ENCODE peak calls at places on chromosomes 11 and 22, in nine cellular contexts. L is choroid plexus epithelial cell, C is foreskin fibroblast, Q is neural progenitor cell, G is lower leg skin, X is ovary, P is astrocyte of the cerebellum, I is neural crest cell, Z is sigmoid colon. V is an unnamed sample.

GRCh38 chr11:36452987-36453386 is 57.1 kb downstream of the TRAF6 start:
- DNase-seq in L (no peak), Z (no peak), P (no peak), C (no peak), G (no peak), Q (no peak), X (no peak), I (no peak), V (no peak)

GRCh38 chr22:29635734-29636357 is 32.4 kb downstream of the NF2 start:
- DNase-seq in C (peak), Q (peak), I (no peak), P (peak), G (no peak), X (no peak), Z (no peak), L (peak), V (no peak)

GRCh38 chr11:83574516-83574915 is 288.3 kb upstream of the CCDC90B start:
- DNase-seq in X (no peak), Q (no peak), L (peak), P (no peak), I (no peak), G (no peak), Z (no peak), C (peak), V (no peak)

GRCh38 chr11:132456735-132457328 is 1075.5 kb downstream of the OPCML start:
- DNase-seq in P (no peak), I (no peak), Q (peak), C (no peak), G (no peak), X (no peak), L (no peak), Z (no peak), V (no peak)

GRCh38 chr11:108009497-108010360 is 1.0 kb downstream of the CUL5 start:
- DNase-seq in X (no peak), Z (no peak), Q (peak), I (no peak), L (peak), G (no peak), C (peak), P (no peak), V (no peak)

GRCh38 chr11:127875076-127875475 is 712.3 kb downstream of the ETS1 start:
- DNase-seq in X (no peak), I (no peak), G (no peak), C (no peak), Z (no peak), L (no peak), P (no peak), Q (no peak), V (no peak)

GRCh38 chr22:26398741-26399153 is 30.3 kb upstream of the ASPHD2 start:
- DNase-seq in L (peak), Q (peak), X (peak), P (peak), G (peak), Z (peak), C (peak), I (peak), V (peak)

GRCh38 chr22:47056776-47057470 is 294.5 kb downstream of the TBC1D22A start:
- DNase-seq in L (no peak), Z (peak), P (no peak), Q (no peak), X (no peak), C (no peak), G (no peak), I (no peak), V (no peak)

GRCh38 chr22:19816372-19817119 is 38.1 kb downstream of the GNB1L start:
- DNase-seq in Z (no peak), P (no peak), I (no peak), L (no peak), C (no peak), G (peak), X (no peak), Q (no peak), V (no peak)

GRCh38 chr22:17882162-17882561 is 107.9 kb upstream of the BID start:
- DNase-seq in Q (no peak), P (no peak), C (no peak), Z (no peak), I (no peak), L (no peak), X (no peak), G (no peak), V (no peak)

GRCh38 chr22:30186048-30186447 is 60.5 kb downstream of the LIF start:
- DNase-seq in C (no peak), P (no peak), Q (no peak), Z (no peak), L (no peak), G (no peak), I (no peak), X (no peak), V (no peak)

GRCh38 chr11:18608373-18608772 is 8.8 kb downstream of the MISFA start:
- DNase-seq in P (no peak), Q (no peak), G (no peak), X (no peak), C (no peak), L (peak), I (no peak), Z (no peak), V (no peak)

GRCh38 chr11:89267660-89268302 is 90.1 kb downstream of the TYR start:
- DNase-seq in C (no peak), Q (no peak), P (no peak), L (no peak), I (no peak), Z (no peak), G (no peak), X (no peak), V (no peak)

GRCh38 chr11:130631119-130631518 is 182.7 kb downstream of the ADAMTS15 start:
- DNase-seq in Z (no peak), G (no peak), C (peak), Q (no peak), X (no peak), I (no peak), P (peak), L (peak), V (peak)

GRCh38 chr11:102793677-102794290 is 4.2 kb downstream of the MMP1 start:
- DNase-seq in Q (no peak), P (no peak), C (no peak), X (no peak), Z (no peak), G (no peak), I (no peak), L (no peak), V (no peak)

GRCh38 chr11:123573291-123573690 is 81.1 kb downstream of the SCN3B start:
- DNase-seq in Z (no peak), X (no peak), C (no peak), P (no peak), I (no peak), Q (no peak), G (no peak), L (no peak), V (no peak)

GRCh38 chr11:68140496-68141246 is 19.5 kb upstream of the CHKA start:
- DNase-seq in Q (no peak), L (no peak), X (no peak), I (no peak), G (no peak), P (no peak), Z (no peak), C (no peak), V (no peak)

GRCh38 chr11:121886005-121886739 is 229.8 kb downstream of the BLID start:
- DNase-seq in L (peak), C (no peak), P (no peak), Z (peak), X (peak), I (no peak), Q (no peak), G (peak), V (no peak)

GRCh38 chr11:76944225-76944624 is 83.5 kb downstream of the ACER3 start:
- DNase-seq in P (no peak), X (no peak), C (no peak), Q (no peak), I (no peak), L (no peak), G (no peak), Z (no peak), V (no peak)

GRCh38 chr11:548700-549603 is 11.6 kb downstream of the LMNTD2 start:
- DNase-seq in I (no peak), Z (no peak), L (peak), X (no peak), C (no peak), G (no peak), P (no peak), Q (no peak), V (no peak)

DNA sequence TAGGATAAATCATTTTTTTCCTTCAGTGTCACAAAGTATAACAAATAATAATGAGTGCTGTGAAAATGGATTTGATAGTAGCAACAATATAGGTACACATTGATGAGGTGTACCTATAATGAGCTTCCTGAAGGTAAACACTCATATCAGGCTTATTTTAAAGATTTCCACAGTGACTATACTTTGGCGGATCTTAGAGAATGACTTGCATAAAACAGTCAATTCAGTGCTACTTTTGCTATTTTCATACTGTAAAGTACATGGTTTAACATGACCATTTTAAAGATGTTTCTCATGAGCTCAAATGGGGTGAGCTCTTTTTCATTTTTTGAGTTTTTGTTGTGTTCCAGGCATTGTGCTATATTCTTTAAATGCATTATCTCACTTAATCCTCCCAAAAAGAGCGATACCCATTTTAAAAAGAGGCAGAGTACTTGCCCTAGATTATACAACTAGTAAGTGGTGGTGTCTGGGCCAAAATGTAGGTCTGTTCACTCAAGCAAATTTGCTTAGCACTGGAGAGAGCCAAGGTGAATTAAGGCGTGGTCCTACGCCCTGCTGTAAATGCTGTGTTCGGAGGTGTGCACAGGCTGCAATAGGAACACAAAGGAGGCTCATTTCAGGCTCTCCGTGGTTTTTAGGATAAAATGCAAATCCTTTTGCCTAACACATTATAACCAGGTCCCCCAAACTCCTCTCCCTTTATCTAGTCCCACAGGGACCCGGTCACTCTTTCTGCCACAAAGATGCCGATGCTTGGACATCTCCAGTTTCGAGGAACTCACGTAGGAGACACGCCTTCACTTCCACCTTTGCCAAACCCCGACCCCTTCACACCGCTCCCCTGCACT is 617 bp upstream of the ALKBH3 start:
- DNase-seq in P (no peak), C (no peak), X (no peak), Z (no peak), Q (no peak), L (no peak), G (no peak), I (no peak), V (no peak)
- TF ChIP-seq CTCF in P (no peak), C (no peak), X (no peak), Z (no peak), Q (no peak), L (no peak), G (no peak), I (no peak), V (no peak)

DNA sequence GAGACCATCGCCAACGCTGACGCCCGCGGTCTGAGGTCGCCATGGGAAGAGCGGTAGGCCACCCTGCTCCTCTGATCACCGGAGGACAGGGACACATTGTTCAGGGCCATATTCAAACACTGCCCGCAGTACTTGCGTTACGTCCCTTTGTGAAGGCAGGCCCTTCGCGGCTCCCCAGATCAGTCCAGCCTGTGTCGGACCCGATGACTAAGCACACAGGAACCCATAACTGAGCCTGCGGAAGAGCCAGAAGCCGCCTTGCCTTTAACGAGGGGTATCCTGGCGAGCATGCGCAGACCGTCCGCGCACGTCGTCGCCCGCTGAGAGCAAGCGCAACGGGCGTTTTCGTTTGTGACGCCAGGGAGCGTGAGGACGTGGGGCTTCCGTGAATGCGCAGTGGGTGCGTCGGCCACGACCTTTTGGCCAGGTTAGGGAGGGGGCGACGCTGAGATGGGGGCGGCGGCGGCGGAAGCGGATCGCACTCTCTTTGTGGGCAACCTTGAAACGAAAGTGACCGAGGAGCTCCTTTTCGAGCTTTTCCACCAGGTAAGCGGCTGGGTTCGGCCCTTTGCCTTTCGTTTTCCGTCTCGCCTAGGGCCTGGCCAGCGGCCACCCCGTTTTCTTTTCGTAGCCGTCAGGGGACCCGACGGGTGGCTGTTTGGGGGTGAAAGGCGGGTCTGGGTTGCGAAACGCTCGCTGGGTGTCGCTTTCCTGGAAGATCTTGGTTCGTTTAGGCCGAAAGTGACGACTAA is at the start of the genes C11orf71 and RBM7:
- DNase-seq in G (peak), Z (peak), Q (peak), I (peak), L (peak), P (peak), X (peak), C (peak), V (peak)
- TF ChIP-seq CTCF in G (no peak), Z (no peak), Q (no peak), I (peak), L (no peak), P (no peak), X (peak), C (no peak), V (peak)

GRCh38 chr11:63536669-63537292 is at the start of gene PLAAT4:
- DNase-seq in Z (peak), C (peak), G (peak), X (peak), L (peak), Q (no peak), P (peak), I (no peak), V (no peak)
- TF ChIP-seq CTCF in Z (no peak), C (no peak), G (no peak), X (no peak), L (peak), Q (no peak), P (peak), I (no peak), V (peak)

GRCh38 chr11:28110108-28110838 is 2.1 kb downstream of the METTL15 start:
- DNase-seq in Z (peak), Q (peak), L (peak), C (peak), G (peak), P (peak), I (peak), X (peak), V (no peak)
- TF ChIP-seq CTCF in Z (no peak), Q (no peak), L (no peak), C (no peak), G (no peak), P (no peak), I (no peak), X (no peak), V (no peak)

DNA sequence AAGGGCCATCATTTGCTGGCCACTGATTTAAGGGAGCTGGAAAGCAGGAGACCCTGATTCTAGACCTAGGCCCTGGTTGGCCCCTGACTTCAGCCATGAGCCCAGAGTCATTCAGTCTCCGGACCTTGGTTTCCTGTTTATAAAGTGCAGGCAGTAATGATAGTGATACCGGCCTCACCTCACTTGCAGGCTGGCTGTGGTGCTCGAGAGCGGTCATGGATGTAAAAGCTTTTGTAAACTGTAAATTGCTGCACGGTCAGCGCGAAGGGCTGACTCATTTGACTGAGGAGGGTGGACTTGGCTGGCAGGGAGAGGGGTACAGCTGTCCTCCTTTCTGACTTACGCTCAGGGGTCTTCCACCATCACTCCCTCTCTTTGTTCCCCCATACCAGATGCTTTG is 37.4 kb downstream of the FBLN1 start:
- DNase-seq in C (no peak), P (no peak), X (no peak), Q (no peak), G (no peak), Z (no peak), L (no peak), I (no peak), V (no peak)
- TF ChIP-seq CTCF in C (no peak), P (no peak), X (no peak), Q (no peak), G (no peak), Z (no peak), L (no peak), I (no peak), V (no peak)

DNA sequence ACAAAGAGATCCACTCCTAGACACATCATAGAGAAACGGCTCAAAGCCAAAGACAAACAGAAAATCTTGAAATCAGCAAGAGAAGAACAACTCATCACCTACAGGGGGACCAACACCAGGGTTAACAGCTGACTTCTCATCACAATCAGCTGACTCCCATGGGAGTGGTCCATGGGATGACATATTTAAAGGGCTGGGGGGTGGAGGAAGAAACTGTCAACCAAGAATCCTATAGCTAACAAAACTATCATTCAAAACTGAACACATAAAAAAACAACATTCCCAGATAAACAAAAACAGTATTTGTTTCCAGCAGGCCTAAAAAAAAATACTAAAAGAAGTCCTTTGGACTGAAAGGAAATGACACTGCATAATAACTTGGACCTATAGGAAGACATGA is 86.7 kb downstream of the APOL5 start:
- DNase-seq in G (no peak), I (no peak), P (no peak), X (no peak), Q (no peak), L (no peak), C (no peak), Z (no peak), V (no peak)
- TF ChIP-seq CTCF in G (no peak), I (no peak), P (no peak), X (no peak), Q (no peak), L (no peak), C (no peak), Z (no peak), V (no peak)

DNA sequence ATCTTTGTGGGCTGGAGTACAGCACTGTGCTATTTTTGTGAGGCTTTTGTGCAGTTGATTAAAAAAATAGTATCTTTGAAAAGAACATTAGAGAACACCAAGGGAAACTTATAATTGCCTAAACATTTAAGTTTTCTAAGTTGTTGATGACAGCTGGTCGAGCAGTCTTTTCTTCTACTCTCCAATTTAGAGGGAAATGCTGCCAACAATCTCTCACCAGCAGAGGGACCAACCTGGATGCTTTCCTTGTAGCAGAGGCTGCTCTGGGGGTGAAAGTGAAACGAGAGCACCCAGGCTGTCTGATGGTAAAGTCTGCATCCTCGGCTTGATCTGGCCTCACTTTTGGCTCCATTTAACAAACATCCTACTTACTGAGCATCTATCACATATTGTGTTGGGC is 1286.5 kb upstream of the TENM4 start:
- DNase-seq in L (peak), Z (no peak), Q (peak), X (no peak), C (no peak), G (no peak), P (peak), I (no peak), V (no peak)
- TF ChIP-seq CTCF in L (peak), Z (no peak), Q (peak), X (no peak), C (peak), G (no peak), P (peak), I (peak), V (no peak)

GRCh38 chr11:74090701-74091100 is 80.1 kb downstream of the C2CD3 start:
- DNase-seq in G (no peak), P (peak), C (no peak), L (peak), Z (no peak), X (no peak), I (no peak), Q (peak), V (no peak)
- TF ChIP-seq CTCF in G (no peak), P (peak), C (peak), L (peak), Z (no peak), X (no peak), I (no peak), Q (peak), V (peak)

DNA sequence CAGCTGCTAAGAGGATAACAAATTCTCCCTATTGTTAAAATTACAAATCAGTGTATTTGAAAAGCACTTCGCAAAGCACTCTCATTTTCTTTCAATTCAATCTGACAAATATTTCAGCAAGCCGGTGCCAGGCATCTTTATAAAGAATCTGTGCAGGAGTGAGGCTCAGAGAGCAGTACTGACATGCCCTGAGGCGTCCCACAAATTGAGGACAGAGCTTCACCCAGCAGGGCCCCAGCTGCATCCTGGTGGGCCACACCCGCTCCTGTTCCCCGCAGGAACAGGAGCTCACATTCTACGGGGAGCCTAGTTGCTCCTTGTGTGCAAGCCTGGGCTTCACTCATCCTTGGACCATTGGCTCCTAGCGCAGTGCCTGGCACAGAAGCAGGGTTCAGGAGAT is 60.9 kb upstream of the EIF3D start:
- DNase-seq in G (no peak), C (no peak), P (no peak), X (no peak), Q (no peak), Z (no peak), L (no peak), I (no peak), V (no peak)
- TF ChIP-seq CTCF in G (no peak), C (no peak), P (no peak), X (no peak), Q (no peak), Z (no peak), L (no peak), I (no peak), V (no peak)